ENCODE peak calls at places on chromosome 11, in five cellular contexts. P is K562, J is A549, H is endothelial cell of umbilical vein, W is HepG2. L is an unnamed sample.

GRCh38 chr11:128335729-128336128 is 251.6 kb downstream of the ETS1 start:
- DNase-seq in W (no peak), H (no peak), P (no peak), J (no peak), L (no peak)

GRCh38 chr11:103800406-103801114 is 235.9 kb upstream of the DDI1 start:
- DNase-seq in W (no peak), J (no peak), H (peak), P (no peak), L (no peak)

GRCh38 chr11:35464308-35464707 is 45.0 kb upstream of the SLC1A2 start:
- DNase-seq in P (no peak), W (no peak), H (no peak), J (no peak), L (no peak)

GRCh38 chr11:128346808-128347207 is 240.6 kb downstream of the ETS1 start:
- DNase-seq in W (no peak), J (no peak), P (no peak), H (peak), L (no peak)

GRCh38 chr11:19345848-19346681 is 105.3 kb upstream of the E2F8 start:
- DNase-seq in W (no peak), H (peak), P (peak), J (peak), L (peak)

GRCh38 chr11:35974878-35975578 is 31.2 kb downstream of the LDLRAD3 start:
- DNase-seq in W (no peak), P (no peak), J (no peak), H (no peak), L (no peak)

GRCh38 chr11:134068829-134069425 is at the start of gene JAM3:
- DNase-seq in H (peak), P (peak), J (peak), W (peak), L (no peak)

GRCh38 chr11:5291207-5291838 is 10.4 kb downstream of the OR51B4 start:
- DNase-seq in J (peak), W (peak), P (peak), H (peak), L (peak)

GRCh38 chr11:86955674-86956522 is 703 bp upstream of the FZD4 start:
- DNase-seq in P (peak), J (peak), H (peak), W (peak), L (peak)

GRCh38 chr11:8070417-8071101 is 10.5 kb upstream of the TUB start:
- DNase-seq in W (peak), P (peak), H (peak), J (peak), L (peak)

GRCh38 chr11:72124046-72124445 is 11.5 kb upstream of the FOLR3 start:
- DNase-seq in W (no peak), J (no peak), H (no peak), P (no peak), L (no peak)

GRCh38 chr11:46308632-46309419 is 31.4 kb downstream of the CREB3L1 start:
- DNase-seq in W (peak), H (peak), J (peak), P (peak), L (peak)

GRCh38 chr11:87397250-87397649 is 359.5 kb downstream of the TMEM135 start:
- DNase-seq in W (no peak), J (no peak), H (no peak), P (no peak), L (peak)

GRCh38 chr11:92304271-92304670 is 79.7 kb downstream of the FAT3 start:
- DNase-seq in H (no peak), P (no peak), J (no peak), W (no peak), L (no peak)

GRCh38 chr11:110069158-110069737 is 23.9 kb upstream of the ZC3H12C start:
- DNase-seq in J (no peak), W (no peak), P (no peak), H (peak), L (peak)

GRCh38 chr11:46315033-46315738 is 32.1 kb upstream of the DGKZ start:
- DNase-seq in J (peak), W (peak), H (peak), P (peak), L (peak)

GRCh38 chr11:105588001-105588400 is 21.9 kb upstream of the GRIA4 start:
- DNase-seq in W (no peak), P (no peak), H (peak), J (no peak), L (no peak)

GRCh38 chr11:70176940-70177689 is 26.0 kb upstream of the FADD start:
- DNase-seq in W (peak), J (peak), P (peak), H (no peak), L (peak)

GRCh38 chr11:34181254-34181653 is 75.8 kb downstream of the NAT10 start:
- DNase-seq in H (no peak), W (no peak), J (no peak), P (no peak), L (peak)

GRCh38 chr11:94768602-94769511 is 701 bp downstream of the AMOTL1 start:
- DNase-seq in H (peak), J (no peak), W (no peak), P (peak), L (peak)

GRCh38 chr11:88183233-88183632 is 8.0 kb upstream of the RAB38 start:
- DNase-seq in J (no peak), W (no peak), H (no peak), P (no peak), L (no peak)

GRCh38 chr11:83033972-83034672 is 37.6 kb downstream of the RAB30 start:
- DNase-seq in H (peak), P (no peak), W (no peak), J (no peak), L (no peak)

GRCh38 chr11:87443707-87444106 is 406.0 kb downstream of the TMEM135 start:
- DNase-seq in W (no peak), J (no peak), P (no peak), H (no peak), L (no peak)

GRCh38 chr11:37050311-37050710 is 452.3 kb upstream of the RAG2 start:
- DNase-seq in W (no peak), P (no peak), H (no peak), J (no peak), L (no peak)

GRCh38 chr11:11764428-11764803 is 77.4 kb upstream of the USP47 start:
- DNase-seq in J (no peak), H (no peak), W (no peak), P (no peak), L (peak)

GRCh38 chr11:130439160-130439519 is 9.3 kb upstream of the ADAMTS15 start:
- DNase-seq in H (no peak), W (no peak), P (no peak), J (no peak), L (peak)

GRCh38 chr11:19229671-19230070 is 11.1 kb downstream of the E2F8 start:
- DNase-seq in W (no peak), P (no peak), J (no peak), H (no peak), L (no peak)

GRCh38 chr11:62004473-62004872 is 37.0 kb upstream of the FTH1 start:
- DNase-seq in P (no peak), J (no peak), W (no peak), H (peak), L (peak)

DNA sequence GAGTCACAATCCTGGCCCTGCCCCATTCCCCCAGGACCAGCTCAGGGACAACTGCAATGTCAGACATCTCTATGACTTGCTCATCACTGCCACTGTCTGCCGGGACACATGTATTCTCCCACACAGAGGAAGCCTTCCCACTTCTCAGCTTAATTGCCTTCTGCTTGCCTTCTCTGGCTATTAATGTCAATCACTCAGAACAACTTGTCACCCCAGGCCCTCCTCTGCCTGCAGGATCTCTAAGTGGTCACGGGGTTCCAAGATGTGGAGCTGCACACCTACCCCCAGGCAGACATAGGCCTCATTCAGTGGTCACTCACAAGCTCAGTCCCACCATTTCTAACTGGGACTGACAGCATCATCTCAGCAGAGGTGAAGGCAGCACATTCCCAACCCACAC is 15.1 kb downstream of the PLEKHA7 start:
- DNase-seq in J (no peak), H (no peak), W (no peak), P (no peak), L (no peak)
- TF ChIP-seq MAX in J (no peak), H (no peak), W (no peak), P (no peak), L (no peak)

GRCh38 chr11:2176389-2176900 is 4.8 kb upstream of the TH start:
- DNase-seq in H (no peak), J (no peak), P (no peak), W (no peak), L (no peak)

GRCh38 chr11:2173761-2174160 is 2.1 kb upstream of the TH start:
- DNase-seq in P (no peak), W (no peak), H (no peak), J (no peak), L (no peak)

GRCh38 chr11:2174361-2174760 is 2.7 kb upstream of the TH start:
- DNase-seq in P (no peak), J (no peak), H (no peak), W (no peak), L (no peak)

GRCh38 chr11:2177081-2177480 is 5.5 kb upstream of the TH start:
- DNase-seq in W (no peak), P (no peak), H (no peak), J (no peak), L (no peak)

GRCh38 chr11:2175659-2176058 is 4.0 kb upstream of the TH start:
- DNase-seq in J (no peak), W (no peak), H (no peak), P (no peak), L (no peak)
- TF ChIP-seq MYC in J (no peak), W (no peak), H (no peak), P (no peak), L (no peak)

DNA sequence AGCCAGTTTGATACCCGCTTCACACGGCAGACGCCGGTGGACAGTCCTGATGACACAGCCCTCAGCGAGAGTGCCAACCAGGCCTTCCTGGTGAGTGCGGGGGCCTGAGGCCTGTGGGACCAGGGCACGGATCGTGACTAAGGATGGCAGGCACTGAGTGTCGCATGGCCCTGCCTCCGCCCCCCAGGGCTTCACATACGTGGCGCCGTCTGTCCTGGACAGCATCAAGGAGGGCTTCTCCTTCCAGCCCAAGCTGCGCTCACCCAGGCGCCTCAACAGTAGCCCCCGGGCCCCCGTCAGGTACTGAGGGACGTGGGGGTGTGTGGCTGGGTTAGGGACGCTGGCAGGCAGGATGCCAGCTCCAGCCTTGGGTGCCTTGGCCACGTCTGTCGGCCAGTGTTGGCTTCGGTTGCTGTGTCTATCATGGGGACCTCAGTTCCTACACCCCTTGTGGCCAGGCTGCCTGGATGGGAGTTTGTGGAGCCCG is 3.0 kb downstream of the PTPRCAP start:
- DNase-seq in W (no peak), J (no peak), H (no peak), P (no peak), L (peak)
- TF ChIP-seq POLR2A in W (no peak), J (no peak), H (no peak), P (no peak), L (no peak)

GRCh38 chr11:77842451-77843121 is 21.6 kb downstream of the AAMDC start:
- DNase-seq in W (no peak), P (no peak), H (peak), J (no peak), L (no peak)
- TF ChIP-seq MAX in W (no peak), P (no peak), H (no peak), J (no peak), L (no peak)

GRCh38 chr11:90448280-90448679 is 225.4 kb upstream of the CHORDC1 start:
- DNase-seq in W (peak), H (no peak), P (no peak), J (no peak), L (no peak)

GRCh38 chr11:90447651-90448050 is 224.8 kb upstream of the CHORDC1 start:
- DNase-seq in J (no peak), P (no peak), W (no peak), H (no peak), L (no peak)

GRCh38 chr11:90449643-90450042 is 226.8 kb upstream of the CHORDC1 start:
- DNase-seq in H (no peak), P (no peak), W (no peak), J (no peak), L (no peak)

GRCh38 chr11:90453525-90453924 is 230.7 kb upstream of the CHORDC1 start:
- DNase-seq in H (no peak), J (no peak), P (no peak), W (no peak), L (no peak)
- TF ChIP-seq MYC in H (no peak), J (no peak), P (no peak), W (no peak), L (no peak)

DNA sequence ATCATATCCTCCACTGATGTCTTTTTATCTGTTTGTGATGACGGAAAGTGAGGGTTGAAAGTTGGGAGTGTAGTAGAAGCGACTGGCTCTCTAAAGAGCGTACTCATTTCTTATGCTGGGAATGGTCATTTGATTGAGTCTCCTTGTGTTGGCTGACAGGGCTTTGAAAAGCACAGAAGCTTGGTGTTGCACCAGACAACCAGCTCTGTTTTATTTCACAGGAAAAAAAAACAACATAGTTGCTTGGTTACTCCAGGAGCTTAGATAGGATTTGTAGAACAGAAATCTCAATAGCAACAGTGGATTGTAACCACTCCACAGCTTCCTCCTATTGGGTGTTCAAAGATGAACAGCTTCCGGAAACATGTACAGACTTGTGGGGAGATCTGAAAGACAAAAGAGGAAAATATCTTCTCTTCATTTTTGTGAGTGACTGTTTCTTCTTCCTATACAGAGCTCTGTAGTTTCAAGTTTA is 2.7 kb downstream of the RBM14 start:
- DNase-seq in W (no peak), H (peak), P (no peak), J (peak), L (peak)
- TF ChIP-seq POLR2A in W (peak), H (no peak), P (no peak), J (no peak), L (no peak)

GRCh38 chr11:73962097-73962705 is 11.4 kb downstream of the DNAJB13 start:
- DNase-seq in P (no peak), H (no peak), J (no peak), W (no peak), L (no peak)
- TF ChIP-seq MAX in P (no peak), H (no peak), J (no peak), W (no peak), L (no peak)

GRCh38 chr11:75514596-75514995 is 11.1 kb downstream of the GDPD5 start:
- DNase-seq in J (no peak), W (no peak), P (no peak), H (no peak), L (no peak)

GRCh38 chr11:75510011-75510595 is 15.6 kb downstream of the GDPD5 start:
- DNase-seq in J (no peak), W (no peak), P (no peak), H (no peak), L (no peak)

GRCh38 chr11:75516140-75516539 is 9.6 kb downstream of the GDPD5 start:
- DNase-seq in P (no peak), W (no peak), H (no peak), J (no peak), L (no peak)

GRCh38 chr11:75510626-75511025 is 15.1 kb downstream of the GDPD5 start:
- DNase-seq in J (no peak), H (no peak), W (no peak), P (no peak), L (peak)

GRCh38 chr11:75513250-75513649 is 12.5 kb downstream of the GDPD5 start:
- DNase-seq in J (peak), W (no peak), H (peak), P (no peak), L (no peak)
- TF ChIP-seq MYC in J (no peak), W (no peak), H (no peak), P (no peak), L (no peak)

GRCh38 chr11:38759394-38759793 is 2161.4 kb upstream of the RAG2 start:
- DNase-seq in H (no peak), J (no peak), P (no peak), W (no peak), L (no peak)
- TF ChIP-seq POLR2A in H (no peak), J (no peak), P (no peak), W (no peak), L (no peak)

GRCh38 chr11:68889948-68890446 is 13.6 kb downstream of the MRPL21 start:
- DNase-seq in J (peak), W (no peak), H (no peak), P (peak), L (peak)
- TF ChIP-seq MAX in J (no peak), W (no peak), H (no peak), P (no peak), L (no peak)